ENCODE peak calls at places on chromosomes 16 and 17, in four cellular contexts. G, E, T and R are unnamed samples.

GRCh38 chr16:66846266-66846665 is 2.1 kb downstream of the CA7 start:
- DNase-seq in G (no peak), E (no peak), T (no peak), R (no peak)

GRCh38 chr17:35242158-35242804 is 591 bp upstream of the SLFN5 start:
- DNase-seq in G (peak; percentile 78), E (peak; percentile 84), T (peak; percentile 56), R (peak; percentile 18)

GRCh38 chr16:3249451-3249850 is 7.0 kb downstream of the MEFV start:
- DNase-seq in G (no peak), E (no peak), T (no peak), R (no peak)

GRCh38 chr17:79980246-79981043 is 55.2 kb downstream of the TBC1D16 start:
- DNase-seq in G (no peak), E (no peak), T (no peak), R (no peak)

GRCh38 chr16:76265434-76266045 is 11.7 kb upstream of the CNTNAP4 start:
- DNase-seq in G (peak; percentile 92), E (no peak), T (no peak), R (no peak)

GRCh38 chr17:40646791-40647548 is 648 bp downstream of the SMARCE1 start:
- DNase-seq in G (no peak), E (peak; percentile 27), T (no peak), R (no peak)

GRCh38 chr17:14719942-14720341 is 419.1 kb downstream of the HS3ST3B1 start:
- DNase-seq in G (no peak), E (no peak), T (no peak), R (no peak)

GRCh38 chr16:3656491-3657468 is 2.3 kb downstream of the DNASE1 start:
- DNase-seq in G (no peak), E (no peak), T (peak; percentile 32), R (no peak)

GRCh38 chr16:24635900-24636610 is 93.4 kb upstream of the TNRC6A start:
- DNase-seq in G (no peak), E (peak; percentile 48), T (peak; percentile 83), R (peak; percentile 76)

GRCh38 chr17:43810226-43810715 is 22.7 kb downstream of the MPP3 start:
- DNase-seq in G (no peak), E (no peak), T (no peak), R (no peak)

GRCh38 chr17:4005296-4006164 is 41.3 kb upstream of the ATP2A3 start:
- DNase-seq in G (no peak), E (no peak), T (no peak), R (no peak)

GRCh38 chr16:31568577-31569359 is 41.1 kb downstream of the AHSP start:
- DNase-seq in G (peak; percentile 52), E (peak; percentile 68), T (no peak), R (no peak)

GRCh38 chr16:51237861-51238378 is 86.8 kb upstream of the SALL1 start:
- DNase-seq in G (no peak), E (no peak), T (no peak), R (no peak)

GRCh38 chr17:68296217-68297140 is 5.2 kb downstream of the ARSG start:
- DNase-seq in G (no peak), E (peak; percentile 67), T (no peak), R (no peak)

GRCh38 chr17:80519091-80519781 is 25.4 kb upstream of the RPTOR start:
- DNase-seq in G (no peak), E (no peak), T (no peak), R (no peak)

GRCh38 chr16:49484936-49485335 is 111.3 kb downstream of the C16orf78 start:
- DNase-seq in G (no peak), E (peak; percentile 8), T (peak; percentile 37), R (no peak)
- H3K27ac ChIP-seq in G (no peak overlapping the region), E (peak overlapping the region; percentile 39), T (peak overlapping the region; percentile 11), R (no peak overlapping the region)

GRCh38 chr17:58631523-58632323 is 60.1 kb downstream of the TEX14 start:
- DNase-seq in G (peak; percentile 95), E (peak; percentile 89), T (peak; percentile 96), R (peak; percentile 89)
- TF ChIP-seq EP300 in G (peak; percentile 64), E (peak; percentile 72), T (no peak), R (peak; percentile 100)

GRCh38 chr16:49827806-49828428 is 28.0 kb downstream of the ZNF423 start:
- DNase-seq in G (no peak), E (no peak), T (peak; percentile 54), R (peak; percentile 66)

GRCh38 chr16:49832177-49832576 is 23.7 kb downstream of the ZNF423 start:
- DNase-seq in G (no peak), E (no peak), T (no peak), R (peak; percentile 45)

GRCh38 chr16:49826515-49826914 is 29.4 kb downstream of the ZNF423 start:
- DNase-seq in G (no peak), E (no peak), T (no peak), R (no peak)

GRCh38 chr16:49830873-49831272 is 25.0 kb downstream of the ZNF423 start:
- DNase-seq in G (no peak), E (no peak), T (no peak), R (no peak)

DNA sequence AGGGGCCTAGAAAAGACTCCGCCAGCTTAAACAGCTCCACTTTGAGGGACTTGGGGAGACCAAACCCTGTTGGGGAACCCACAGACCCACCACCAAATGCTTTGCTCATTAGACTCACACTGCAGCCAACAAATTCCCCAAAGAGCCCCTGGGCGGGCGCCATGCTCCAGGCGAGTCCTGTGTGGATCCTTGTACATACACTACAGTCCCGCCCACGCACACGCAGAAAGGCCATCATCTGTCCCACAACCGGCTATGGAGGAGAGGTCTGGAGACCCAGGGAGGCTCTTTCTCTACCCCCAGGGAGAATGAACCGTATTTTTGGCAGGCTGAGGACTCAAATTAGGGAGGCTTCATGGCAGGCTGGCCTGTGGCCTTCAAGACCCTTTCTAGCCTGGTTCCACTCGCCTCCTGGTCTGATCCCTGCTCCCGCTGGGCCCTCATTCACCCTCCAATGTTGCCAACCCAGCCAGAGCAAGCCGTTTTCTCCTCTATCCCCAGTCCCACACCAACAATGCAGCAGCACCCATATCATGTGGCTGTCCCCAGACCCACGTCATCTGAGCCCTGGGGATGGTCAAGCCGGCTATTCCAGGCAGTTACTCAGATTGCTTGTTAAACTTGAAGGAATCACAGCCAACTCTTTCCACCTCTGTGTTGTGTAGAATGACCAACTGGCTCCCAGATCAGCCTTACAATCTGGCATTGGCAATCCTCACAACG is 27.2 kb downstream of the ZNF423 start:
- DNase-seq in G (no peak), E (no peak), T (peak; percentile 47), R (peak; percentile 24)
- H3K27ac ChIP-seq in G (no peak overlapping the region), E (peak overlapping the region; percentile 14), T (peak overlapping the region; percentile 30), R (peak overlapping the region; percentile 79)

GRCh38 chr17:8119575-8120519 is 1.5 kb upstream of the ALOXE3 start:
- DNase-seq in G (peak; percentile 98), E (peak; percentile 70), T (peak; percentile 88), R (peak; percentile 65)
- TF ChIP-seq EP300 in G (peak; percentile 51), E (no peak), T (no peak), R (peak; percentile 8)

GRCh38 chr16:69593756-69594155 is 28.0 kb downstream of the NFAT5 start:
- DNase-seq in G (no peak), E (no peak), T (no peak), R (no peak)

GRCh38 chr16:69590590-69590989 is 24.8 kb downstream of the NFAT5 start:
- DNase-seq in G (no peak), E (no peak), T (no peak), R (no peak)

GRCh38 chr16:69595127-69596036 is 29.6 kb downstream of the NFAT5 start:
- DNase-seq in G (no peak), E (no peak), T (no peak), R (no peak)

DNA sequence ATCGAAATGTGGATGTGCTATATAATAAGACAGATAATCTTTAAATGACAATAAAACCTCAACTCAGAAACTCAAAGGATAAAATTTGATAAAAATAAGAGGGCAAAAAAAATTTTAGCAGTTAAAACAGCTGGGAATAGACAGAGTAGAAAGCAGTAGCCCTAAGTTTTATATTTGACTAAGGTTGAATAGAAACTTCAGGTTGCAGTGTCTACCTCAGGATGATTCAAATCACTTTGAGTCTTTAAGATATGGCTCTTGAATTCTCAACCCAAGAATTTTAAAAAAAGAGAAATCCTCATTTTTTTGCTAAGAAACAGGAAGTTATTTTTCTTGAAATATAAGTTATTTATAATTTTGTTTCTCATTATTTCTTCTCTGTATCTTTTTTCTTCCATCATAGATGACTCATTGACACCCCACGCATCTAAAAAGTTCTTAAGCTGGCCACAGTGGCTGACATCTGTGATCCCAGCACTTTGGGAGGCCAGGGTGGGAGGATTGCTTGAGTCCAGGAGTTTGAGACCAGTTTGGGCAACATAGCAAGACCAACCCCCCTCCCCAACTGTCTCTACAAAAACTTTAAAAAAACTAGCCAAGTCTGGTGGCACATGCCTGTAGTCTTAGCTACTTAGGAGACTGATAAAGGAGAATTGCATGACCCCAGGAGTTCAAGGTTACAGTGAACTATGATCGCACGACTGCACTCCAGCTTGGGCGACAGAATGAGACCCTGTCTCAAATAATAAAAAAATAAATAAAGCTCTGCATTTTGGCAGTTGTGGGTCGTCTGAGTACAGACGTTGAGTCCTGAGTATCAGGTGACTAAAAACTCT is 23.9 kb downstream of the NFAT5 start:
- DNase-seq in G (no peak), E (no peak), T (no peak), R (no peak)
- H3K27ac ChIP-seq in G (no peak overlapping the region), E (no peak overlapping the region), T (no peak overlapping the region), R (no peak overlapping the region)